ENCODE peak calls at places on chromosomes 12 and 14, in eight cellular contexts. C is IMR-90, G is A673, A is GM13976, E is lung, S is cardiac muscle cell, O is cardiac fibroblast, R is nephron progenitor cell. N is an unnamed sample.

GRCh38 chr12:32947203-32947795 is 50.7 kb upstream of the PKP2 start:
- DNase-seq in E (no peak), O (peak), G (peak), S (peak), C (no peak), R (no peak), A (no peak), N (no peak)

GRCh38 chr12:111352300-111352993 is 16.4 kb downstream of the PHETA1 start:
- DNase-seq in S (no peak), A (no peak), O (no peak), G (no peak), C (no peak), E (no peak), R (no peak), N (no peak)

GRCh38 chr14:96204151-96205058 is at the start of gene BDKRB2:
- DNase-seq in A (peak), S (peak), C (peak), G (peak), E (peak), O (peak), R (peak), N (peak)

GRCh38 chr12:118543651-118544050 is 167.3 kb downstream of the SUDS3 start:
- DNase-seq in C (no peak), O (no peak), S (no peak), A (no peak), G (no peak), R (no peak), E (no peak), N (no peak)

GRCh38 chr12:54439521-54440255 is 20.6 kb upstream of the ITGA5 start:
- DNase-seq in G (peak), R (no peak), E (no peak), S (peak), A (peak), O (peak), C (peak), N (no peak)

GRCh38 chr12:29545102-29545467 is 47.6 kb upstream of the OVCH1 start:
- DNase-seq in E (no peak), G (no peak), R (no peak), A (peak), C (no peak), S (no peak), O (no peak), N (no peak)

GRCh38 chr12:121892673-121893561 is 4.3 kb downstream of the PSMD9 start:
- DNase-seq in C (peak), A (no peak), O (no peak), G (no peak), E (no peak), S (no peak), R (no peak), N (no peak)

GRCh38 chr12:68011882-68012207 is 22.6 kb downstream of the IFNG-AS1 start:
- DNase-seq in C (peak), R (no peak), O (peak), G (no peak), E (no peak), S (peak), A (no peak), N (no peak)

GRCh38 chr12:95336387-95337067 is 118.9 kb downstream of the VEZT start:
- DNase-seq in C (peak), A (no peak), O (peak), E (peak), G (peak), S (peak), R (peak), N (peak)

GRCh38 chr14:50794063-50794645 is 36.8 kb downstream of the NIN start:
- DNase-seq in R (no peak), G (no peak), O (no peak), E (no peak), S (no peak), C (no peak), A (peak), N (no peak)

GRCh38 chr14:101132051-101132541 is 228.6 kb upstream of the RTL1 start:
- DNase-seq in S (no peak), C (no peak), R (no peak), E (peak), A (no peak), O (no peak), G (no peak), N (no peak)

GRCh38 chr12:106033161-106033675 is 105.5 kb downstream of the NUAK1 start:
- DNase-seq in C (no peak), O (no peak), E (no peak), R (no peak), G (no peak), A (no peak), S (no peak), N (no peak)

GRCh38 chr12:53695148-53696138 is 19.6 kb upstream of the ATP5MC2 start:
- DNase-seq in A (peak), R (peak), O (peak), E (no peak), G (peak), C (peak), S (peak), N (peak)

GRCh38 chr14:34678306-34678705 is 36.1 kb downstream of the CFL2 start:
- DNase-seq in O (peak), G (peak), A (no peak), C (no peak), S (peak), R (no peak), E (no peak), N (no peak)

GRCh38 chr14:55377236-55377635 is 34.4 kb downstream of the ATG14 start:
- DNase-seq in O (no peak), E (no peak), A (no peak), S (no peak), R (no peak), G (no peak), C (no peak), N (no peak)

DNA sequence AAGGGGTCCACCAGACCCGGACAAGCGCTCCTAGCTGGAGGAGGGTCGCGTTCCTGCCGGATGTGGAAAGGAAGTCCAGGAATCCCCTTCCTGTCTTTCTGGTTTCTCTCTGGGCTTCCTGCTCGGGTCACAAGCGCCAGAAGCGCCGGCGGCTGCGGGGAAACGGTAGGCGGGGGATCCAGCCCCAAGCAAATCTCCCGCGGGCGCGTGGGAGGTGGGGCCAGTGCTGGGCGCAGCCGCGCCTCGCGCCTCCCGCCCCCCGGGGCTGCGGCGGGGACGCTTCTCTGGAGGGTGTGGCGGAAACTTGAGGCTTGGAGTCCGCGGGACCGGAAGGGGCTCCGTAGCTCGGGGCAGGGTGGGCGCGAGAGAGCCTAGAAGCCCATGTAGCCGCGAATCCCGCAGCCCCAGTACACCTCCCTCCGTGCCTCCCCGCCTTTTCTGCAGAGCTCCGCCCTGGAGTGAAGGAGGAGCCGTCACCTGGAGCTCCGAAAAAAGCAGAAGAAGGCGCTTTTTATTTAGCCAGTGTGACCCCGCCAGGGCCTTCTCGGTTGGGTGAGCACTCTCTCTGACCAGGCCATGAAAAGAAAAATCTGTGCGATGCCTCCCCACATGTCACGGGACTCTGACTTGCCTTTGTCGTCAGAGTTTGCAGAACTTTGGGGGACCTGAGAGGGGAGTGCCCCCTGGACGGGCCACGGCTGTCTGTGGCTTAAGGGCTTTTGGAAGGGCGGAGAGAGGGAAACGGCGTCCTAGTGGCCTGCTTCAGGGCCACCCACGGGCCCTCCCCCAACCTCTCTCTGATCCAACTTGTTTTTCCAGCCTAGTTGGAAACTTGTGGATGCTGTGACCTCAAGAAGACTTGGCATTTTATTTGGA is 21.4 kb upstream of the CLEC2D start:
- DNase-seq in S (peak), R (peak), G (peak), O (peak), E (peak), A (peak), C (peak), N (peak)
- TF ChIP-seq CTCF in S (no peak), R (no peak), G (no peak), O (peak), E (no peak), A (no peak), C (no peak), N (no peak)

GRCh38 chr14:52129733-52130132 is 60.9 kb upstream of the NID2 start:
- DNase-seq in S (no peak), A (no peak), O (peak), R (no peak), E (no peak), C (no peak), G (no peak), N (no peak)

GRCh38 chr14:52125885-52126284 is 57.0 kb upstream of the NID2 start:
- DNase-seq in S (no peak), O (no peak), E (no peak), C (no peak), A (no peak), G (no peak), R (no peak), N (no peak)

DNA sequence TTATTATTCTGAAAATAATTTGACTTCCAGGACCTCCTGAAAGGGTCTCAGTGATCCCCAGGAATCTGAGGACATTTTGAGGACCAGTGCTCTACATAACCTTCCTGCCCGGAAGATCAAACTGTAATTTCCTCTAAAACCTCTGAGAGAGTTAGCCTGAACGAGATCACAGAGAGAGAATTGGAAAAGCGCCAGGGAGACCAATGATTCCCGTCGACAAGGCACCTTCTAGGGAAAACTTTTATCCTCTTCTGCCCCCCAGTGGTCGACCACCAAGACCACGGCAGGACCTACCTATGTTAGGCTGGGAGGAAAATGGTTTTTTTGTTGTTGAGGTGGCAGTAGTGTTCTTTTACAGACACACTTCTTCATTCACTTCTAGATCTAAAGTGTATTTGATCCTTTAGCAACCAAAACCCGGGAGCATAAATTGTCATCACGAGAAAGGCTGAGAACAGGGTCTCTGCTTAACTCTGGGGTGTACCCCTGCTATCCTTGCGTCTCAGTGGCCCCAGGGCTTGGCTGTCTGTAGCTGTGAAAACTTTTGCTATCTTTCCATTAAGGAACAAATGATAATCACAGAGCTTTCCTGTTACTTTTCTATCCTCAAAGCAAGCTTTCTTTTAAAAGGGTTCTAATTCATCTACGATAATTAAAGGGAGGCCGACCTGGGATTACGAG is 62.9 kb upstream of the NID2 start:
- DNase-seq in S (peak), G (peak), C (peak), A (peak), O (peak), E (peak), R (peak), N (peak)
- TF ChIP-seq CTCF in S (peak), G (peak), C (peak), A (peak), O (peak), E (peak), R (peak), N (peak)

GRCh38 chr14:58270628-58271027 is 26.0 kb downstream of the PSMA3 start:
- DNase-seq in G (no peak), C (peak), O (no peak), R (no peak), A (no peak), E (no peak), S (no peak), N (no peak)

GRCh38 chr14:58275527-58276190 is 22.7 kb upstream of the ARID4A start:
- DNase-seq in G (no peak), S (no peak), C (no peak), A (no peak), O (no peak), E (no peak), R (no peak), N (no peak)

GRCh38 chr14:58278177-58278576 is 20.2 kb upstream of the ARID4A start:
- DNase-seq in A (no peak), E (no peak), S (no peak), O (no peak), C (no peak), G (no peak), R (no peak), N (no peak)

GRCh38 chr14:58276208-58276607 is 22.1 kb upstream of the ARID4A start:
- DNase-seq in C (no peak), E (no peak), O (no peak), A (no peak), R (no peak), G (no peak), S (no peak), N (no peak)

DNA sequence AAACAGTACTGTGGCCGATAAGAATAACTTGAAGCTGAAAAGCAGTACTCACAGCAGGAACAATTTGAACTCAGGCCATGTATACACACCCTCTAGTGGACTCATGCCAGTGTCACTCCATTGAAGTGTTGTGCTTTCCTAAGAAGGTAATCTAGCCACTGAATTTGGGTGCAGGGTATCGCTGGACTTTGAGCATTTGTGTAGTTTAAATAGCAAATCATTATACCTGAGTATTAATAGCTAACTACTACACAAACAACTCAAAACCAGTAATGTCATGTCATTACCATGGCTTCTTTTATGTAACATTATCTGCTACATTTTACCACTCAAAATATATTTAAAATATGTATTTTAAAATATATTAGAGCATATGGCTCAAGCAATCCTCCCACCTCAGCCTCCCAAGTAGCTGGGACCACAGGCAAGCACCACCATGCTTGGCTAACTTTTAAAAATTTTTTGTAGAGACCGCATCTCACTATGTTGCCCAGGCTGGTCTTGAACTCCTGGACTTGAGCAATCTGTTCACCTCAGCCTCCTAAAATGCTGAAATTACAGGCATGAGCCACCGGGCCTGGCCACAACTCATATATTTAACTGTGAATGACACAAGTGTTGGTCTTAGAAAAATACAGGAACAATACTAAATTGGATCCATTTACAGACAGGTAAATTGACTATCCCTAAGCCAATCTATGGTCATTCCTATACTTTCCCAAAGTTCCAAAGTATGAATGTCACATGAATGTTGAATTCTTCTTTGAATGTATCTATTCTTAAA is 25.6 kb upstream of the ARID4A start:
- DNase-seq in G (peak), E (peak), O (peak), S (peak), A (no peak), C (peak), R (no peak), N (peak)
- TF ChIP-seq CTCF in G (peak), E (no peak), O (peak), S (no peak), A (no peak), C (peak), R (no peak), N (no peak)

DNA sequence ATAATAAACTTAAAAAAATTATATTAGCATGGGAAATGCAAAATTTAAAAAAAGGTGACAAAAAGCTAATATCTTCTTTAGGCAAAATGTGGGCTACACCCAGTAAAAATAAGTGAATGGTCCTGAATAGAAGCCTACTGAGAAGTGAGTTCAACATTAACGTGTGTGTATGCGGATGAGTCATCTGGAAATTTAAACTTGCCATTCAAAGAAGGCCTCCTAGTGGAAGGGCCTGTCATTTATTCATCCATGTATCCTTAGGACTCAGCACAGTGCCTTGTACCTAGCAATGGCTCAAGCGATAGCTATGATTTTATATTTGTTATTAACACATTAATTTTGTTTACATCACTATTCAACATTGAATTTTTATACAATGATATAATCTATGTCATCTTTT is 226.2 kb downstream of the NUBPL start:
- DNase-seq in R (no peak), C (peak), E (no peak), S (no peak), A (no peak), O (no peak), G (peak), N (no peak)
- TF ChIP-seq CTCF in R (no peak), C (no peak), E (no peak), S (no peak), A (no peak), O (peak), G (peak), N (no peak)

DNA sequence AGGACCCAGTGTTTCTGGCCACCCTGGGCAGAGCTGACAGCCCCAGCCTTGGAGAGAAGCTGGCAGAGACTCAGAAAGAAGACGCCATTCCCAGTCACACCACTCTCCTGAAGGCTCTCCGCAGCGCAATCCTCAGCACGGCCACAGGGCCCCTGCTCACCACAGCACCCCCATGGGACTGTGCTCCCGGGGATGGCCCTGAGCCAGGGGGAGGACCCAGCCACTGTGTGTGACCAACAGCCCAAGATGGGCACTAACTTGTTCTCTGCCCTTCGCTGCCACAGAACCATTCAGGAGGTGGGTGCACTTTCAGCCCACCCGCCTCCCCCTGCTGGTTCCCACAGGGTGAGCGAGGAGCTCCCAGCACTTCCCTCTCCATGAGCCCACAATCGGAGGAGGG is 57.1 kb downstream of the CCNK start:
- DNase-seq in C (peak), E (no peak), G (no peak), S (peak), O (peak), R (no peak), A (no peak), N (no peak)
- TF ChIP-seq CTCF in C (peak), E (no peak), G (peak), S (peak), O (peak), R (no peak), A (no peak), N (peak)

DNA sequence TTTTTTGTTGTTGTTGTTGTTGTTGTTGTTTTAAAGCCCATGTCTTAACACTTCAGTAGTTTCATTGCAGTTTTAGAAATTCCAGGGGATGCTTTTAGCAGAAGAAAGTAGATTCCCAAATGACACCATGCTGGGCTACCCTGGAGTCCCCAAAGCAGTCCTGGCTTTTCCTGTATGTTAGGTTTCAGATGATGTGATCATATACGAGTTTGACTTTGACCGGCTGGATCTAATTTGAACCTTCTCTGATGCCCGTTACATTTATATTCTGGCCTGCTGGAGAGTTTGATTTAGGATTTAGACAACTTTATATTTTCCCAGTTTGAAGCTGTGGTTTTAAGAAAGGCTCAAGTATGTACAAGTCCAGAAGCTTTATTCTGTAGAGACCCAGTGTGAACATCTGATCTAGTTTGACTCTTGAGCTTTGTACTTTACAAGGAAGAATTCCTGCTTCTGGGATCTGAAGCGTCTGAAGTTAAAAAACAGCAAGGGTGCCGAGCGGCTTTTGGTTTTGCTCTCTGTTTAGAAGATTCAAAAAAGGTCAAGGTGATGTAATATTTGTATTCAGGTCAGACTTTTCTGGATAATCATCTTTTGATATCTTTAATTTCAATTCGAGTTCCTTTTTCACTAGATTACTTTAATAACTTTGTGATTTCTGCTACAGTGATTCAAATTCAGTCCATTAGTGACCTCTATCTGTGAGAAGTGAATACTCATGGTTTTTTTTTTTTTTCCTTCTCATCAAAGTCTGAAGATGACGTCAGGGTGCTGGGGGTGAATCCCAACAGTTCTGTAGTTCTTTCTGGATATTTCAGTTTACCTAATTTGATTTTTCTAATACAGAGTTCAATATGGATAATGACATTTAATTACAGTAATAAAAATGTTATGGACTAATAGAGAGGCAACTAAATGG is 6.2 kb downstream of the FLRT2 start:
- DNase-seq in E (no peak), G (peak), S (peak), R (no peak), C (peak), A (no peak), O (peak), N (no peak)
- TF ChIP-seq CTCF in E (no peak), G (peak), S (peak), R (no peak), C (peak), A (no peak), O (peak), N (no peak)

N was measured in Calu3.